ENCODE peak calls at places on chromosomes 11 and 22, in eight cellular contexts. V, I, O, D, B, R, S and T are unnamed samples.

GRCh38 chr11:30125461-30125860 is 105.4 kb upstream of the FSHB start:
- DNase-seq in I (no peak), O (no peak), B (no peak), R (no peak), S (peak; percentile 39), D (no peak), V (no peak), T (no peak)

GRCh38 chr11:134502153-134502550 is 90.1 kb upstream of the B3GAT1 start:
- DNase-seq in R (no peak), O (no peak), D (no peak), B (no peak), V (no peak), S (no peak), I (no peak), T (no peak)

GRCh38 chr22:27420817-27421361 is 380.7 kb downstream of the MN1 start:
- DNase-seq in O (no peak), V (peak; percentile 26), D (peak; percentile 59), R (no peak), B (no peak), I (peak; percentile 62), S (peak; percentile 90), T (no peak)

GRCh38 chr22:37425800-37426531 is 1.3 kb downstream of the ELFN2 start:
- DNase-seq in O (no peak), V (no peak), D (no peak), S (no peak), I (no peak), B (no peak), R (no peak), T (peak; percentile 76)

GRCh38 chr11:57072640-57073039 is 83.9 kb downstream of the OR5AK2 start:
- DNase-seq in V (peak; percentile 17), O (no peak), B (no peak), I (peak; percentile 83), D (peak; percentile 96), S (peak; percentile 86), R (no peak), T (no peak)

GRCh38 chr11:76807206-76807875 is 24.2 kb downstream of the TSKU start:
- DNase-seq in V (peak; percentile 90), O (peak; percentile 30), I (no peak), R (peak; percentile 34), B (peak; percentile 85), D (peak; percentile 62), S (peak; percentile 89), T (peak; percentile 98)

GRCh38 chr11:120125005-120125404 is 12.9 kb downstream of the TRIM29 start:
- DNase-seq in V (no peak), B (no peak), O (no peak), S (peak; percentile 67), D (peak; percentile 79), R (no peak), I (no peak), T (no peak)

GRCh38 chr11:8719260-8720190 is 36.9 kb downstream of the RPL27A start:
- DNase-seq in S (peak; percentile 90), I (peak; percentile 81), R (no peak), B (no peak), O (no peak), V (peak; percentile 48), D (peak; percentile 96), T (no peak)

GRCh38 chr11:65102142-65103095 is 6.4 kb downstream of the VPS51 start:
- DNase-seq in I (no peak), D (no peak), S (no peak), O (no peak), R (no peak), V (no peak), B (no peak), T (no peak)

GRCh38 chr11:111115890-111116289 is 129.6 kb upstream of the POU2AF2 start:
- DNase-seq in O (no peak), V (no peak), I (no peak), S (no peak), B (no peak), R (no peak), D (no peak), T (no peak)

GRCh38 chr11:109378049-109378448 is 43.9 kb upstream of the C11orf87 start:
- DNase-seq in S (no peak), D (no peak), B (no peak), I (no peak), R (no peak), V (no peak), O (no peak), T (no peak)

GRCh38 chr11:4178813-4179662 is 84.4 kb downstream of the RRM1 start:
- DNase-seq in R (no peak), I (no peak), B (no peak), O (no peak), V (no peak), S (peak; percentile 5), D (no peak), T (peak; percentile 37)

GRCh38 chr11:47924184-47924671 is 56.1 kb upstream of the PTPRJ start:
- DNase-seq in B (no peak), I (peak; percentile 61), V (peak; percentile 75), O (no peak), S (peak; percentile 57), D (peak; percentile 92), R (no peak), T (peak; percentile 76)

GRCh38 chr11:73295996-73296318 is 12.1 kb upstream of the ARHGEF17 start:
- DNase-seq in V (no peak), I (no peak), S (no peak), D (no peak), R (no peak), O (no peak), B (no peak), T (no peak)

GRCh38 chr11:93073508-93074280 is 104.2 kb downstream of the MTNR1B start:
- DNase-seq in B (no peak), V (no peak), R (no peak), S (no peak), I (no peak), D (no peak), O (no peak), T (peak; percentile 69)

GRCh38 chr11:29914203-29914930 is 102.5 kb downstream of the KCNA4 start:
- DNase-seq in O (no peak), V (no peak), R (no peak), B (no peak), D (no peak), S (peak; percentile 47), I (no peak), T (no peak)

GRCh38 chr22:17926516-17926915 is 97.8 kb downstream of the MICAL3 start:
- DNase-seq in R (no peak), O (no peak), S (no peak), D (no peak), B (no peak), I (no peak), V (no peak), T (no peak)

GRCh38 chr11:20457001-20457768 is 69.7 kb downstream of the PRMT3 start:
- DNase-seq in I (no peak), R (no peak), S (no peak), O (no peak), D (no peak), B (no peak), V (no peak), T (no peak)